ENCODE peak calls at places on chromosomes 1 and 21, in six cellular contexts. S is T-helper 9 cell, N is colonic mucosa, E is tibial nerve, H is HS-27A, B is Caki2. J is an unnamed sample.

GRCh38 chr1:7097938-7098592 is 312.8 kb downstream of the CAMTA1 start:
- DNase-seq in N (no peak), B (no peak), S (no peak), H (no peak), E (no peak), J (no peak)

GRCh38 chr21:45482899-45483821 is 59.1 kb downstream of the SLC19A1 start:
- DNase-seq in E (no peak), S (no peak), B (no peak), N (no peak), H (no peak), J (no peak)

GRCh38 chr1:99603699-99604595 is 42.0 kb upstream of the PALMD start:
- DNase-seq in N (no peak), E (no peak), H (no peak), S (no peak), B (no peak), J (no peak)

GRCh38 chr1:167116174-167116573 is 22.3 kb downstream of the STYXL2 start:
- DNase-seq in B (no peak), S (no peak), E (no peak), N (no peak), H (no peak), J (no peak)

GRCh38 chr1:182198006-182198605 is 136.6 kb upstream of the ZNF648 start:
- DNase-seq in N (no peak), H (no peak), B (no peak), E (no peak), S (no peak), J (no peak)

GRCh38 chr1:234621657-234622335 is 11.8 kb upstream of the IRF2BP2 start:
- DNase-seq in S (no peak), N (no peak), H (no peak), E (no peak), B (peak), J (no peak)

GRCh38 chr21:39137248-39138186 is 45.7 kb downstream of the PSMG1 start:
- DNase-seq in B (no peak), H (no peak), S (no peak), N (no peak), E (no peak), J (peak)

GRCh38 chr1:156076609-156077429 is 5.4 kb downstream of the MEX3A start:
- DNase-seq in N (no peak), S (no peak), H (no peak), E (no peak), B (no peak), J (peak)

GRCh38 chr1:34405266-34405959 is 228.7 kb downstream of the C1orf94 start:
- DNase-seq in S (no peak), N (peak), E (peak), H (no peak), B (no peak), J (no peak)

GRCh38 chr21:37546949-37547614 is 180.5 kb downstream of the DYRK1A start:
- DNase-seq in H (no peak), E (no peak), N (no peak), B (peak), S (no peak), J (no peak)

GRCh38 chr1:154463512-154463990 is 38.5 kb upstream of the TDRD10 start:
- DNase-seq in E (no peak), N (peak), H (no peak), S (peak), B (no peak), J (no peak)